ENCODE peak calls at places on chromosomes 6 and 20, in four cellular contexts. Q is HCT116, O is K562, B is HepG2. W is an unnamed sample.

GRCh38 chr6:140105857-140106256 is 731.4 kb upstream of the CITED2 start:
- DNase-seq in Q (peak), O (peak), B (peak), W (peak)

GRCh38 chr6:52328721-52329120 is 33.2 kb upstream of the PAQR8 start:
- DNase-seq in Q (no peak), O (no peak), B (peak), W (no peak)

GRCh38 chr20:57632286-57632685 is 12.1 kb upstream of the ZBP1 start:
- DNase-seq in Q (no peak), O (no peak), B (no peak), W (no peak)

GRCh38 chr20:36525620-36526365 is 15.5 kb upstream of the MYL9 start:
- DNase-seq in Q (no peak), O (no peak), B (no peak), W (no peak)

GRCh38 chr6:132466952-132467351 is 46.0 kb downstream of the STX7 start:
- DNase-seq in Q (no peak), O (no peak), B (no peak), W (no peak)

GRCh38 chr6:46996860-46997641 is 45.1 kb downstream of the ADGRF1 start:
- DNase-seq in Q (no peak), O (no peak), B (peak), W (no peak)

GRCh38 chr6:143180205-143180604 is 119.5 kb downstream of the AIG1 start:
- DNase-seq in Q (no peak), O (no peak), B (no peak), W (no peak)

GRCh38 chr6:3628143-3628840 is 123.2 kb downstream of the PXDC1 start:
- DNase-seq in Q (no peak), O (no peak), B (no peak), W (no peak)

GRCh38 chr6:106025655-106026054 is 60.5 kb upstream of the PRDM1 start:
- DNase-seq in Q (no peak), O (no peak), B (no peak), W (no peak)

GRCh38 chr6:32941412-32941784 is 570 bp upstream of the HLA-DMB start:
- DNase-seq in Q (no peak), O (no peak), B (no peak), W (no peak)

GRCh38 chr6:136123464-136123863 is 126.6 kb downstream of the MTFR2 start:
- DNase-seq in Q (no peak), O (no peak), B (no peak), W (no peak)

GRCh38 chr20:3080939-3081388 is 3.6 kb downstream of the AVP start:
- DNase-seq in Q (no peak), O (no peak), B (no peak), W (no peak)

GRCh38 chr6:133693565-133693964 is 195.3 kb upstream of the TCF21 start:
- DNase-seq in Q (no peak), O (no peak), B (no peak), W (no peak)

GRCh38 chr6:24933868-24934401 is 1.8 kb downstream of the RIPOR2 start:
- DNase-seq in Q (peak), O (peak), B (peak), W (peak)
- TF ChIP-seq SIN3A in Q (no peak), O (no peak), B (no peak), W (no peak)

GRCh38 chr6:25302677-25303128 is 23.5 kb downstream of the CARMIL1 start:
- DNase-seq in Q (no peak), O (no peak), B (no peak), W (no peak)
- TF ChIP-seq TCF7L2 in Q (no peak), O (no peak), B (no peak), W (no peak)

GRCh38 chr20:10559266-10559665 is 114.5 kb downstream of the JAG1 start:
- DNase-seq in Q (no peak), O (no peak), B (no peak), W (no peak)
- H3K4me3 ChIP-seq in Q (no peak), O (no peak), B (no peak), W (no peak)

DNA sequence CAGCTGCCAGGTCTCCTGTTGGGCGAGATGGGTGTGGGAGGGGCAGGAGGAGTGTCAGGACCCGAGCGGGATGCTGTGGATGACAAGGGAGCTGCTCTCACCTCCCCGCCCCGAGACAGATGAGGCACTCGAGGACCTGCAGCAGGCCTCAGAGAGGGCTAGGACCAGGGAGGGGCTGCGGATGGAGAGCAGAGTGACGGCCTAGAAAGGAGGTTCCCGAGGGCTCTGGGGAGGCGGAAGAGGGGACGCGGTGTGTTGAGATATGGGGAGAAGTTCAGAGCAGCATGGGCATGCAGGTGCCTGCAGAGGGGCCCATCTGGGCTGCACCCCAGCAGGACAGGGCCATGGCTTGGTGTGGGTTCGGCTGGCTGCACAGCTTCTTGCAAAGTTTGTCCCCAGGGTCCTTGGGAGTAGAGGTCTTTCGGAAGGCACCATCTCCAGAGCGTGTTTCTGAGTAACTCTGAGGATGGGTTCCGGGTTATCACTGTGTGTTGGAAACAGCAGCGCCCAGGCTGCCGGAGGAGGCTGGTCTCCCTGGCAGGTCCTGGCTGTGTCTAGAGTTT is 104.6 kb downstream of the PAX1 start:
- DNase-seq in Q (no peak), O (no peak), B (no peak), W (no peak)
- TF ChIP-seq SIN3A in Q (no peak), O (no peak), B (no peak), W (no peak)

DNA sequence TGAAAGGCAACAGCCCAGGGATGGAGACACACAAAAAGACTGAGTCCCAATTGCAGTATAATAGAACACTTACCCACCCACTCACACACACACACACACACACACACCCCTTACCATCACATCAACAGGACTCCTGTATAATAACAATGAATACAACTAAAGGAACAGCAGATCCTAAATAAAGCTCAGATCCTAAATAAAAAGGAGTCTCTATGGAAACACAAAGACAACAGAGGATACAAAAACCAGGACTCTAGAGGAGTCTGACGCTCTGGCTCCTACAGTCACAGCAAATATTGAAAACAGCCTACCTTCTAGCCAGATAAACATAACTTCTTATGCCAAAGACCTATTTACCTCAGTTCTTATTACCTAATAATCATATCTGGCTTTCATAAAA is 135.0 kb downstream of the MMUT start:
- DNase-seq in Q (no peak), O (no peak), B (no peak), W (no peak)
- TF ChIP-seq TCF7L2 in Q (no peak), O (no peak), B (no peak), W (no peak)

DNA sequence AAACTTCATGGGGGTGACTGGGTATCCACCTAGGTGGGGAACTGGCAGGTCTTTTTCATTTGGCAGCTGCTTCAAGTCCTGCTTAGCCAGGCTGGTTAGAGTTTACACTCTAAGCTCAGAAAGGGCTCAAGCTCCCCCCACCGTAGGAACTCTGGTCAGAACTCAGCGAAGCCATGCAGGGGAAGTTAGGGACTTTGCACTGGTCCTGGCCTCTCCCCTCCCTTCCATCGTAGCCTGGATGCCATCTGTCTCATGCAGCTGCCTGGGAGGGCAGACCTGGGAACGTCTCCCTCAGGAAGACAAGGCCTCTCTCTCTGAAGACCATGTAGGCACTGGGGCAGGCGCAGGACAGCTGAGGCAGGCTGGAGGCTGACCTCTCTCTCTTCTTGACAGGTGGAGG is 183.8 kb upstream of the UST start:
- DNase-seq in Q (no peak), O (no peak), B (peak), W (no peak)
- H3K4me3 ChIP-seq in Q (no peak), O (no peak), B (no peak), W (no peak)

DNA sequence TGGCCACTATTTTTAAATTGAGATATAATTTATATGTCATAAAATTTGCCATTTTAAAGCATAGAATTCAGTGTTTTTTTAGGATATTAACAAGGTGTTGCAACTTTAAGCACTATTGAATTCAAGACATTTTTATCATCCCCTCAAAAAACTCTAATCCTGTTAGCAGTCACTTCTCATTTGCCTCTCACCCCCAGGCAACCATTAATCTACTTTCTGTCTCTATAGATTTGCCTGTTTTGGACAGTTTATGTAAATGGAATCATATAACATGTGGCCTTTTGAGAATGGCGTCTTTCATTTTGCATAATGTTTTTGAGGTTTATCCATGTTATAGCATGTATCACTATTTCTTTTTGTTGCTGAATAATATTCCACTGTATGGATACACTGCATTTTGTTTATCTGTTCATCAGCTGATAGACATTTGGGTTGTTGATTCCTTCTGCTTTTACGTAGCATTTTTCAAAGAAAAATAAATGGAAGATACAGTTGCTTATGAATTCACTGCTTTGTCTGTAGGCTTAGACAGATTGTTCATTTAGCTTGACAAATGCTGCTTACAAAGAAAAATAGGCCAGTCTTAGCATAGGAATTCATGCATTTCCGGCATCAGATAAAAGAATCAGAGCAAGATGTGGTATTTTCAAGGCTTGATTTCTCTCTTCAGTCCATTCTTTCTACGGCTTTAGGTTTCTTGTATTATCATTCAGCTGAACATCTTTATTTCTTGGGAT is 52.9 kb downstream of the STK4 start:
- DNase-seq in Q (no peak), O (no peak), B (no peak), W (no peak)
- TF ChIP-seq SIN3A in Q (no peak), O (no peak), B (no peak), W (no peak)

GRCh38 chr20:8853805-8854338 is 215.0 kb upstream of the PLCB4 start:
- DNase-seq in Q (peak), O (peak), B (peak), W (peak)
- TF ChIP-seq TCF7L2 in Q (no peak), O (no peak), B (no peak), W (no peak)

GRCh38 chr6:150717419-150717818 is 117.7 kb downstream of the PLEKHG1 start:
- DNase-seq in Q (no peak), O (no peak), B (peak), W (no peak)

GRCh38 chr6:150719861-150720260 is 120.2 kb downstream of the PLEKHG1 start:
- DNase-seq in Q (no peak), O (no peak), B (no peak), W (no peak)

GRCh38 chr6:150721411-150722266 is 122.0 kb downstream of the PLEKHG1 start:
- DNase-seq in Q (no peak), O (no peak), B (no peak), W (no peak)

GRCh38 chr6:150720774-150721233 is 121.1 kb downstream of the PLEKHG1 start:
- DNase-seq in Q (peak), O (no peak), B (no peak), W (no peak)

DNA sequence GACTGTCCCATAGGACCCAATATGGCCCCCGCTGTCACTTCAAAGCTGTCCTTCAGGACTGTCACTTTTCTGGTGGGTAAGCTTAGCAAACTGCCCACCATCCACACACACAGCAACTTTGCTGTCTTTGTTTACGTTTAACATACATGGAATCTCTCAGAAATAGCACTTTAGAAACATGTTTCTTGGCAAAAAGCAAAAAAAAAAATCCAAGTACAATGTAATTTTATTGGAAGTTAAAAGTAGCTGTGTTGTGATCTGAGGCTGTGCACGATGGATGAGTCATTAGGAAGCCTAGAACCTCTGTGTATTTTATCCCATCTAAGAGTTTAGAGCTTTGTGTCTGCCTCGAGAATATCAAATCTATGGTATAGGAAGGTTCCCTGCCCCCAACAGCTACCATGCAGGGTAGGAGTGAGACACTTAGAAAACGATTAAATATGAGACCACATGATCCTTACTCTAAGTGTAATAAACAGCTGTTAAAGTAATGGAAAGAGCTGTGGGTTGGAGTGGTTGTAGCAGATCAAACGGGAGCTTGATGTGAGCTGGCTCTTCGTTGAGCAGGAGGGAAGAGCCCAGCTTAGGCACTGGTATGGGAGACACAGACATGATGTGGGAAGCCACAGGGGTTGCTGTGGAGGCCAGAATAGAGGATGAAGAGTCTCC is 119.5 kb downstream of the PLEKHG1 start:
- DNase-seq in Q (no peak), O (no peak), B (no peak), W (no peak)
- H3K4me3 ChIP-seq in Q (no peak), O (no peak), B (no peak), W (no peak)

GRCh38 chr6:144311361-144311760 is 26.2 kb downstream of the UTRN start:
- DNase-seq in Q (no peak), O (no peak), B (no peak), W (no peak)

GRCh38 chr6:144314003-144314485 is 28.9 kb downstream of the UTRN start:
- DNase-seq in Q (no peak), O (no peak), B (no peak), W (no peak)

GRCh38 chr6:144307880-144308279 is 22.7 kb downstream of the UTRN start:
- DNase-seq in Q (no peak), O (no peak), B (no peak), W (no peak)

GRCh38 chr6:144314562-144314961 is 29.4 kb downstream of the UTRN start:
- DNase-seq in Q (no peak), O (no peak), B (no peak), W (no peak)

GRCh38 chr6:144310761-144311160 is 25.6 kb downstream of the UTRN start:
- DNase-seq in Q (no peak), O (no peak), B (no peak), W (no peak)
- TF ChIP-seq SIN3A in Q (no peak), O (no peak), B (no peak), W (no peak)

W was measured in Panc1.